ENCODE peak calls at places on chromosome 2, in five cellular contexts. K is mammary epithelial cell, D is hepatocyte, V is neural progenitor cell, B is SK-N-SH. C is an unnamed sample. For H3K27me3, the result is how much of the 10 kb centered on the place peaks cover.

GRCh38 chr2:24343225-24343882 is 17.0 kb downstream of the ITSN2 start:
- DNase-seq in D (no peak), V (no peak), B (no peak), K (no peak), C (no peak)

GRCh38 chr2:234288974-234289455 is 207.9 kb downstream of the ARL4C start:
- DNase-seq in B (peak), D (peak), V (peak), K (peak), C (no peak)

GRCh38 chr2:111049792-111050640 is 70.7 kb upstream of the BCL2L11 start:
- DNase-seq in V (no peak), K (peak), D (peak), B (no peak), C (no peak)

GRCh38 chr2:129248183-129248582 is 731.3 kb upstream of the RAB6C start:
- DNase-seq in K (peak), V (peak), B (no peak), D (no peak), C (no peak)

GRCh38 chr2:61733563-61733962 is 120.3 kb downstream of the FAM161A start:
- DNase-seq in B (no peak), V (no peak), D (no peak), K (no peak), C (no peak)

GRCh38 chr2:102442967-102443828 is 20.2 kb downstream of the IL18RAP start:
- DNase-seq in B (no peak), V (peak), D (peak), K (peak), C (no peak)

GRCh38 chr2:15940661-15941482 is 522 bp downstream of the MYCN start:
- DNase-seq in B (peak), K (peak), D (no peak), V (peak), C (no peak)

GRCh38 chr2:160324161-160324768 is 124.2 kb upstream of the ITGB6 start:
- DNase-seq in V (peak), D (peak), B (peak), K (peak), C (no peak)

GRCh38 chr2:145800201-145801091 is 1280.5 kb upstream of the ZEB2 start:
- DNase-seq in B (no peak), K (peak), V (no peak), D (peak), C (no peak)

GRCh38 chr2:127437781-127438726 is 19.8 kb downstream of the PROC start:
- DNase-seq in B (no peak), V (peak), K (no peak), D (peak), C (no peak)

GRCh38 chr2:145422576-145422975 is 902.7 kb upstream of the ZEB2 start:
- DNase-seq in B (no peak), V (no peak), K (no peak), D (no peak), C (no peak)

GRCh38 chr2:100008960-100009359 is 133.4 kb downstream of the AFF3 start:
- DNase-seq in B (no peak), D (no peak), V (no peak), K (no peak), C (peak)

GRCh38 chr2:56981554-56981953 is 797.8 kb downstream of the CCDC85A start:
- DNase-seq in K (peak), D (no peak), V (no peak), B (no peak), C (peak)

GRCh38 chr2:140465301-140465700 is 1665.5 kb downstream of the LRP1B start:
- DNase-seq in D (no peak), V (peak), K (no peak), B (no peak), C (no peak)

GRCh38 chr2:178707471-178707870 is 99.8 kb downstream of the TTN start:
- DNase-seq in K (no peak), B (peak), V (no peak), D (no peak), C (no peak)

GRCh38 chr2:26653207-26654060 is 12.3 kb upstream of the CIB4 start:
- DNase-seq in B (no peak), D (no peak), K (no peak), V (no peak), C (no peak)

GRCh38 chr2:189802396-189802912 is 18.2 kb downstream of the PMS1 start:
- DNase-seq in V (no peak), K (peak), D (no peak), B (no peak), C (no peak)

GRCh38 chr2:237444026-237444425 is 30.1 kb upstream of the COL6A3 start:
- DNase-seq in D (no peak), V (no peak), B (no peak), K (no peak), C (no peak)

GRCh38 chr2:19078709-19079108 is 279.7 kb downstream of the OSR1 start:
- DNase-seq in V (no peak), B (no peak), D (peak), K (peak), C (no peak)

DNA sequence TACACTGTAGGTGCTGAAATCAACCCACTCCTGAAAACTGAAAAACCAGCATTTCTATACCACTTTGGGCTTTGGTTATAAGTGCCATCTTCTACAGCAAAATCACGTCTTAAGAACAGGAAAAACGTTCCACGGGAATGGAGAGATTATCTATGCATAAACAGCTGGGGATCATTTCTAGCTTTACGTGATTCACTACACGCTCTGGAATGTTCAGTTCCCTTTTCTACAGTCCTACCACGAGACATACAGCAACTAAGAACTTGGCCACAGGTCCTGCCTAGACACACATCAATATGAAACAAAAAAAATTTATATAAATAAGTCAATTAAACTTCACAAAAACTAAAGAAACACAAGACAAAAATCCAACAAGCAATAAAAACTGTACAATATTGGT is 3.6 kb downstream of the CXCR4 start:
- DNase-seq in V (no peak), B (no peak), K (no peak), D (peak), C (no peak)
- H3K4me3 ChIP-seq in V (no peak), B (no peak), K (no peak), D (no peak), C (no peak)

GRCh38 chr2:109189751-109190150 is 60.7 kb downstream of the SH3RF3 start:
- DNase-seq in B (no peak), K (no peak), V (no peak), D (no peak), C (no peak)

GRCh38 chr2:109196081-109196875 is 67.3 kb downstream of the SH3RF3 start:
- DNase-seq in V (no peak), D (no peak), K (no peak), B (no peak), C (no peak)

GRCh38 chr2:109197491-109198480 is 68.8 kb downstream of the SH3RF3 start:
- DNase-seq in K (no peak), B (no peak), D (no peak), V (no peak), C (no peak)

GRCh38 chr2:109195193-109196045 is 66.4 kb downstream of the SH3RF3 start:
- DNase-seq in V (no peak), D (no peak), B (peak), K (no peak), C (no peak)

DNA sequence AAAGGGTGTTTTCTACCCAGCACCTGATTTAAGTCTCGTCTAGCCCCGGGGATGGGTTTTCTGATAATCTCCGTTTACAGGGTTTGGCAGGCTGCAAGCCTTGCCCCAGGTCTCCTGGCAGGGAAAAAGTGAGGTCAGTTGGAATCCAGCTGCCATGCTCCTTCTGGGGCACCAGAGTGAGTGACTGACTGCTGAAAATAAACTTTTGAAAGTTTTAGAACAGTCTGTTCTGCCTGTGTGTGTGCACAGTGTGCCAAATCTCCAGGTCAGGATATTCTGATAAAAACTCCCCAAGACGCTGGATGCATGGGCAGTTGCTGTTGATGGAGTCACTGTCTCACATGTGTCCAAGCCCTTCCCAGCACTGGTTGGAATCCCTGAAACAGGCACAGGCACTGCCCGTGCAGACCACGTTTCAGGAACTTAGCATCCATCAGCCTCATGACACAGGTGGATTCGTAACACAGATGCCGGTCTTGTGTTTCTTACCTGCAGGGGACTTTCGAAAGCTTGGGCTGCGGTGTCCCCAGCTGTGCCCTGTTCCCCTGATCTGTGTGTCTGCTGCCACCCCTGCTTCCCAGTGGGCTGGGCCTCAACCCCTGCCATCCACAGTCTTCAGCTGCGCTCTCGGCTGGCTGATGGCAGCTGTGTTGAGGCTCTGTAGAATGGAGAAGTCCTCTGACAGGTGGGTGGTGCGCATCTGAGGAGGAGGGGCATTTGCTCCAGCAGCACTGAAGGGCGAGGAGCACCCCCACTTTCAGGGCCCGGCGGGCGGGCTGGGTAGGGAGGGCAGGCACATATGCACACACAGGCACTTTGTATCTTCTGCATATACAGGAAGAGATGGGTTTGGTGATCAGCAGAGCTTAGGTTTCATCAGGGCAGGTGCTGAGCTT is 65.0 kb downstream of the SH3RF3 start:
- DNase-seq in V (no peak), K (no peak), B (no peak), D (no peak), C (no peak)
- H3K27me3 ChIP-seq in V (under half), K (under half), B (under half), D (under half), C (under half)

GRCh38 chr2:196162586-196163180 is 8.7 kb downstream of the STK17B start:
- DNase-seq in K (no peak), V (no peak), B (no peak), D (no peak), C (no peak)

GRCh38 chr2:196160101-196160500 is 11.3 kb downstream of the STK17B start:
- DNase-seq in B (no peak), V (peak), K (peak), D (peak), C (peak)

GRCh38 chr2:196155597-196155996 is 15.8 kb downstream of the STK17B start:
- DNase-seq in K (no peak), D (no peak), V (no peak), B (no peak), C (no peak)

GRCh38 chr2:196160966-196161365 is 10.4 kb downstream of the STK17B start:
- DNase-seq in K (no peak), V (no peak), B (no peak), D (no peak), C (no peak)

GRCh38 chr2:196159223-196159892 is 12.0 kb downstream of the STK17B start:
- DNase-seq in D (no peak), V (no peak), B (no peak), K (no peak), C (no peak)
- H3K4me3 ChIP-seq in D (no peak), V (no peak), B (no peak), K (no peak), C (no peak)

GRCh38 chr2:176189666-176190641 is 1.5 kb downstream of the HOXD1 start:
- DNase-seq in V (peak), K (no peak), D (no peak), B (no peak), C (no peak)
- H3K27me3 ChIP-seq in V (half or more), K (under half), D (half or more), B (under half), C (under half)

DNA sequence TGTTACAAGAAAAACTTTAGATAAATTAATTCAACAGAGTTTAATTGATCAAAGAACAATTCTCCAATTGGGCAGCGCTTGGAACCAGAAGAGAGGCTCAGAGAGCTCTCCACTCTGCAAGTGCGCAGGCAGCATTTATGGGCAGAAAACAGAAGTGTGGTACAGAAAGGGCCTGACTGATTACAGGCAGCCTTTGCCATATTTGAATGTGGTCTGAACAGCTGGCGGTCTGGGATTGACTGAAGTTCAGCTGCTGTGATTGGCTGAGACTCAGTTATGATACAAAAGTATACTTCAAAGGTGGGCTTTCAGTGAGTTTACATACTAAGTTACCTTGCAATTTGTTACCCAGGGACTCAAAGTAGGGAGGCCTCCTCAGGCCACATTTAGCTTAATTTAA is 301.3 kb upstream of the ID2 start:
- DNase-seq in B (no peak), V (no peak), D (no peak), K (no peak), C (no peak)
- H3K4me3 ChIP-seq in B (no peak), V (no peak), D (no peak), K (no peak), C (no peak)

GRCh38 chr2:70894765-70895164 is 40.9 kb upstream of the ATP6V1B1 start:
- DNase-seq in D (no peak), B (peak), K (no peak), V (no peak), C (no peak)
- H3K27me3 ChIP-seq in D (half or more), B (under half), K (under half), V (half or more), C (half or more)

DNA sequence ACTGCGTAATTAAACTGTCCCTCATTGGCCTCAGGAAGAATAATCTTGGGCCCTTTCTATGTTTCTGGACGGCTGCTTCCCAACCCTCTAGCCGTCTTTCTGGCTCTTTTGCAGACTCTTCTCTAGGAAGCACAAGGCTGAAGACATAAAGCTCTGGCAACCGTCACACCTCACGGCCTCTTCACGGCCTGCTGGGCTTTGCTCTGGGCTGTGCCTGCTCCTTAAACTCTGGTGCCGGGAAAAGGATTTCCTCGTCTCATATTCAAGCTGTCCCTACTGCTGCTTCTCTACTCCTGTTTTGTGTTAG is 36.0 kb upstream of the WIPF1 start:
- DNase-seq in B (no peak), K (no peak), D (peak), V (peak), C (no peak)
- H3K4me3 ChIP-seq in B (no peak), K (no peak), D (no peak), V (no peak), C (no peak)

GRCh38 chr2:222292738-222293134 is 6.1 kb downstream of the PAX3 start:
- DNase-seq in D (no peak), K (no peak), B (no peak), V (no peak), C (no peak)
- H3K27me3 ChIP-seq in D (half or more), K (half or more), B (half or more), V (half or more), C (under half)